ENCODE peak calls at places on chromosomes 1 and 21, in seven cellular contexts. W, V, P, T, M, O and A are unnamed samples.
A peak's percentile ranks its signal among the peaks of the same experiment; 100 is the strongest.

GRCh38 chr1:90175490-90176157 is 180.7 kb downstream of the ZNF326 start:
- DNase-seq in W (no peak), V (no peak), P (no peak), T (no peak), M (no peak), O (no peak), A (no peak)

GRCh38 chr1:197222025-197222685 is 45.9 kb upstream of the CRB1 start:
- DNase-seq in W (peak; percentile 66), V (no peak), P (no peak), T (no peak), M (no peak), O (no peak), A (no peak)

GRCh38 chr1:185719021-185719420 is 15.2 kb upstream of the HMCN1 start:
- DNase-seq in W (peak; percentile 94), V (peak; percentile 9), P (no peak), T (peak; percentile 36), M (peak; percentile 22), O (no peak), A (peak; percentile 62)

GRCh38 chr1:39081266-39082139 is 55.4 kb downstream of the NDUFS5 start:
- DNase-seq in W (peak; percentile 30), V (no peak), P (peak; percentile 69), T (no peak), M (peak; percentile 57), O (peak; percentile 37), A (no peak)

GRCh38 chr1:231053493-231054162 is 13.6 kb upstream of the FAM89A start:
- DNase-seq in W (peak; percentile 61), V (peak; percentile 69), P (no peak), T (peak; percentile 53), M (no peak), O (peak; percentile 20), A (peak; percentile 62)

GRCh38 chr21:46022551-46023107 is 41.1 kb downstream of the COL6A1 start:
- DNase-seq in W (no peak), V (no peak), P (no peak), T (no peak), M (no peak), O (peak; percentile 40), A (no peak)

GRCh38 chr1:154327466-154328317 is 2.4 kb downstream of the ATP8B2 start:
- DNase-seq in W (no peak), V (no peak), P (peak; percentile 51), T (no peak), M (no peak), O (peak; percentile 35), A (no peak)

GRCh38 chr1:103156966-103157365 is 48.6 kb upstream of the COL11A1 start:
- DNase-seq in W (no peak), V (no peak), P (no peak), T (no peak), M (no peak), O (no peak), A (no peak)

GRCh38 chr1:205664399-205665108 is 15.8 kb downstream of the SLC45A3 start:
- DNase-seq in W (peak; percentile 91), V (no peak), P (no peak), T (no peak), M (no peak), O (no peak), A (no peak)

GRCh38 chr1:28272215-28272852 is 13.0 kb downstream of the SESN2 start:
- DNase-seq in W (no peak), V (no peak), P (no peak), T (no peak), M (no peak), O (no peak), A (no peak)

GRCh38 chr1:193971595-193971994 is 785.2 kb upstream of the B3GALT2 start:
- DNase-seq in W (peak; percentile 84), V (no peak), P (no peak), T (no peak), M (no peak), O (no peak), A (peak; percentile 44)

GRCh38 chr1:37997256-37998088 is 7.7 kb upstream of the SF3A3 start:
- DNase-seq in W (no peak), V (no peak), P (no peak), T (no peak), M (no peak), O (no peak), A (no peak)

GRCh38 chr1:150511551-150511950 is 3.6 kb downstream of the ECM1 start:
- DNase-seq in W (no peak), V (no peak), P (no peak), T (no peak), M (no peak), O (no peak), A (no peak)

GRCh38 chr1:24704411-24705259 is 40.6 kb upstream of the CLIC4 start:
- DNase-seq in W (peak; percentile 61), V (no peak), P (no peak), T (no peak), M (no peak), O (no peak), A (no peak)

GRCh38 chr1:24702511-24703293 is 42.5 kb upstream of the CLIC4 start:
- DNase-seq in W (peak; percentile 82), V (no peak), P (no peak), T (no peak), M (no peak), O (no peak), A (no peak)

GRCh38 chr1:24707659-24708058 is 37.6 kb upstream of the CLIC4 start:
- DNase-seq in W (peak; percentile 67), V (no peak), P (no peak), T (no peak), M (no peak), O (no peak), A (no peak)

GRCh38 chr1:24708938-24709337 is 36.3 kb upstream of the CLIC4 start:
- DNase-seq in W (no peak), V (no peak), P (no peak), T (no peak), M (no peak), O (no peak), A (no peak)

GRCh38 chr1:24705260-24706073 is 39.8 kb upstream of the CLIC4 start:
- DNase-seq in W (peak; percentile 98), V (peak; percentile 70), P (peak; percentile 85), T (peak; percentile 87), M (peak; percentile 68), O (peak; percentile 69), A (peak; percentile 56)
- TF ChIP-seq CTCF in W (no peak), V (no peak), P (no peak), T (no peak), M (no peak), O (no peak), A (no peak)

DNA sequence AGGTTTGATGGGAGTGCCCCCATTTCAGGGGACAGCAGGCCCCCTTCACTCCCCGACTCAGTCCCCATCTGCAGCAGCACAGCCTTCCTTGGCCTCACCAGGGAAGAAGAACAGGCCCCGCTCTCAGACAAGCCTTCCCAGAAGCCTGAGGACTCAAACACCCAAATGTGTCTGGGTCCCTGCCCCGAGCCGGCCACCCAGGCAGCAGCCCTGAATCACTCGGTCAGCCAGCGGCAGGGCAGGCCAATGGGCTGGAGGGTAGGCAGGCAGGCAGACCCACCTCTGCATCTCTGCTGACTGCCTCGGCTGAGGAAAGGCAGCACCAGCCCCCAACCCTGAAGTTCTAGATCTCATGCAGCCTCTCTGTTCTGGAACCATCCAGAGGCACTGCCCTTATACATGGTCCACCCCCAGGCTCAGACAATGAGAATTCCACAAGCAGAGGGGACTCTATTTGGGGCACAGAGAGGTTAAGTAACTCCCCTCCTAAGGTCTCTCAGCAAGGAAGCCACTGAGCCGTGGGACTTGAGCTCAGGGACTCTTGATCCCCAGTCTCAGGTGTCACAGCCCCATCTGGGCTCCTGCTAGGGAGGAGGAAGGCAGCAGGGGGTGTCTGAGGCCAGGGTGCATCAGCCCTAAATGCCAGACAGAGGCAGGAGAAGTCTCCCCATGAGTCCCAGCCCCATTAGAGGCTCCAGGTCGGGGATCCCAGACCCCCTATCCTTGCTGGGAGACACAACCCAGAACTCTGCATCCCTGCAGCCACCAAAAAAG is 33.2 kb upstream of the RUNX3 start:
- DNase-seq in W (no peak), V (no peak), P (peak; percentile 59), T (no peak), M (no peak), O (no peak), A (no peak)
- TF ChIP-seq CTCF in W (no peak), V (no peak), P (peak; percentile 41), T (no peak), M (no peak), O (no peak), A (no peak)

GRCh38 chr21:16324630-16325029 is 594.8 kb downstream of the USP25 start:
- DNase-seq in W (no peak), V (no peak), P (no peak), T (no peak), M (no peak), O (no peak), A (no peak)

DNA sequence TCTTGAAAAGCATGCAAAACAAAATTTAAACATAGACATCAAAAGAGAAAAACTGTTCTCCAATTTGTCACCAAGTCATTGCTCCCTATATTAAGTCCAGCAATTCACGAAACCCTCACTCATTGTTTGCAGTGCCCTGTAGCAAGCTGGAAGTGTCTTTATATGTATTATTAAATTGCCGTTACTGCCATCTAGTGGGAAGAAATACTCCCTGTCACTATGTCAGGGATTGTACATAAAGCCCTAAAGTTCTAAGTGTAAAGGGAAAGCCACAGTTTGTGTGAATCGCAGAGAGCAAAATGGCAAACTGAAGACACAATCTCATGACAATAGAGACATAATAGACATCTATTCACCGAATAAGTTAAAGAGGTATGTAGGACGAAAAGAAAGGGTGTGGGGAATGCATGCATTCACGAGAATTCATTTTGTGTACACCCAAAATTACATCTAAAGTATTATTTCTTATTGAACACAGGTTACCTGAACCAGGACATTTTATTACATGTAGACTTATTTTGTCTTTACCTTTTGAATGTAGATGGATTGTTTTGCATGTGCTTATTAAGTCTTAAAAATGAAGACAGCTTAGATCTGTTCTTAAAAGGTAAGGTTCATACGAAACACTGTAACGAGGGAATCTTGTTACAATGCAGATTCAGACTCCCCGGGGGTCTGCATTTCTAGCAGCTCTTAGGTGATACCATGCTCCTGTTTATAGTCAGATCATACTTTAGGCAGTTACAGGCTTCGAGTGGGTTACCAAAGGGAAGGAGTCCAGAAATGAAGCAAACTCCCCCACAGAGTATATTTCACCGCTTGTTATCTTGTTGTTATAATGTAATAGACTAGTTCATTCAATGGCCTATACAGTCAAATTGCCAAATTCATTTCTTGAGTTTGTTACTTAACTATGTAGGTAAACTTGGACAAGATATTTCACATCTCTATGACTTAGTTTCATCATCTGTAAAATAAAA is 600.8 kb downstream of the USP25 start:
- DNase-seq in W (peak; percentile 87), V (peak; percentile 32), P (peak; percentile 21), T (peak; percentile 44), M (no peak), O (no peak), A (peak; percentile 34)
- TF ChIP-seq CTCF in W (peak; percentile 87), V (peak; percentile 80), P (peak; percentile 14), T (peak; percentile 76), M (peak; percentile 66), O (peak; percentile 82), A (peak; percentile 74)

GRCh38 chr1:117670996-117671780 is 65.3 kb downstream of the TENT5C start:
- DNase-seq in W (no peak), V (no peak), P (no peak), T (no peak), M (no peak), O (no peak), A (no peak)

GRCh38 chr1:117673405-117673804 is 67.6 kb downstream of the TENT5C start:
- DNase-seq in W (peak; percentile 63), V (no peak), P (no peak), T (no peak), M (no peak), O (no peak), A (no peak)

GRCh38 chr1:117672756-117673155 is 66.9 kb downstream of the TENT5C start:
- DNase-seq in W (no peak), V (no peak), P (no peak), T (no peak), M (no peak), O (no peak), A (no peak)

GRCh38 chr1:117669572-117669971 is 63.7 kb downstream of the TENT5C start:
- DNase-seq in W (no peak), V (no peak), P (no peak), T (no peak), M (no peak), O (no peak), A (no peak)

GRCh38 chr1:117671781-117672501 is 66.1 kb downstream of the TENT5C start:
- DNase-seq in W (no peak), V (peak; percentile 50), P (no peak), T (no peak), M (peak; percentile 45), O (peak; percentile 66), A (no peak)
- TF ChIP-seq CTCF in W (peak; percentile 12), V (no peak), P (no peak), T (peak; percentile 32), M (no peak), O (no peak), A (peak; percentile 56)